ENCODE peak calls at places on chromosomes 16 and 17, in nine cellular contexts. O is HCT116, V is Panc1, I is A549, K is SK-N-SH, N is GM12878, L is GM23338, B is HL-60, W is K562. R is an unnamed sample.

GRCh38 chr17:78658281-78658785 is 81.1 kb upstream of the DNAH17 start:
- DNase-seq in I (no peak), O (no peak), W (no peak), N (no peak), K (no peak), L (no peak), V (no peak), B (no peak), R (no peak)

GRCh38 chr16:27458196-27458728 is 56.3 kb downstream of the IL21R start:
- DNase-seq in B (no peak), W (no peak), I (no peak), K (no peak), N (no peak), V (no peak), O (no peak), L (no peak), R (no peak)

GRCh38 chr17:48047113-48047740 is 932 bp upstream of the NFE2L1 start:
- DNase-seq in I (peak), K (no peak), N (no peak), W (no peak), V (no peak), O (no peak), L (peak), B (no peak), R (no peak)

GRCh38 chr16:64870859-64871258 is 251.0 kb downstream of the CDH11 start:
- DNase-seq in W (no peak), I (no peak), B (no peak), L (no peak), O (no peak), N (no peak), V (no peak), K (peak), R (no peak)

GRCh38 chr17:70022175-70022574 is 52.9 kb upstream of the KCNJ16 start:
- DNase-seq in K (no peak), L (no peak), N (no peak), B (no peak), V (no peak), W (no peak), I (no peak), O (no peak), R (no peak)

GRCh38 chr17:49013311-49014205 is 16.4 kb downstream of the IGF2BP1 start:
- DNase-seq in K (no peak), N (no peak), B (no peak), W (peak), I (peak), L (peak), V (no peak), O (no peak), R (no peak)

GRCh38 chr16:19348578-19349315 is 63.2 kb downstream of the CLEC19A start:
- DNase-seq in W (no peak), L (peak), K (peak), V (no peak), I (no peak), O (no peak), N (no peak), B (no peak), R (no peak)

GRCh38 chr17:55737976-55738501 is 12.8 kb upstream of the PCTP start:
- DNase-seq in W (peak), B (no peak), V (no peak), L (no peak), K (no peak), N (no peak), O (no peak), I (no peak), R (no peak)

GRCh38 chr16:56190903-56191806 is at the start of gene GNAO1:
- DNase-seq in I (peak), V (no peak), N (no peak), K (peak), B (peak), O (no peak), W (peak), L (peak), R (no peak)

GRCh38 chr16:3509470-3509928 is 8.7 kb downstream of the CLUAP1 start:
- DNase-seq in L (no peak), W (no peak), B (no peak), V (no peak), N (peak), I (no peak), K (no peak), O (no peak), R (no peak)

GRCh38 chr17:4944163-4944553 is 4.1 kb downstream of the RNF167 start:
- DNase-seq in I (no peak), W (no peak), B (no peak), N (no peak), K (no peak), V (no peak), L (peak), O (no peak), R (no peak)

GRCh38 chr16:72162105-72162680 is 9.8 kb downstream of the PMFBP1 start:
- DNase-seq in O (no peak), V (no peak), N (no peak), W (no peak), B (no peak), K (no peak), L (peak), I (no peak), R (no peak)

GRCh38 chr16:83995756-83996155 is 27.7 kb downstream of the NECAB2 start:
- DNase-seq in W (peak), B (no peak), I (no peak), K (no peak), V (no peak), L (peak), O (peak), N (no peak), R (no peak)

GRCh38 chr17:10192500-10192899 is 5.9 kb downstream of the GAS7 start:
- DNase-seq in I (no peak), W (no peak), K (no peak), N (no peak), V (no peak), O (no peak), B (no peak), L (no peak), R (no peak)

GRCh38 chr16:84482001-84482891 is 22.2 kb downstream of the MEAK7 start:
- DNase-seq in K (peak), N (no peak), I (no peak), O (no peak), L (no peak), B (no peak), V (no peak), W (no peak), R (no peak)

GRCh38 chr17:78137392-78138203 is 7.0 kb downstream of the TMC8 start:
- DNase-seq in N (no peak), V (no peak), B (no peak), O (no peak), I (peak), W (peak), K (peak), L (peak), R (no peak)

GRCh38 chr17:14061666-14062560 is 7.4 kb upstream of the COX10 start:
- DNase-seq in L (peak), I (no peak), O (no peak), B (no peak), N (no peak), W (no peak), K (no peak), V (no peak), R (no peak)

DNA sequence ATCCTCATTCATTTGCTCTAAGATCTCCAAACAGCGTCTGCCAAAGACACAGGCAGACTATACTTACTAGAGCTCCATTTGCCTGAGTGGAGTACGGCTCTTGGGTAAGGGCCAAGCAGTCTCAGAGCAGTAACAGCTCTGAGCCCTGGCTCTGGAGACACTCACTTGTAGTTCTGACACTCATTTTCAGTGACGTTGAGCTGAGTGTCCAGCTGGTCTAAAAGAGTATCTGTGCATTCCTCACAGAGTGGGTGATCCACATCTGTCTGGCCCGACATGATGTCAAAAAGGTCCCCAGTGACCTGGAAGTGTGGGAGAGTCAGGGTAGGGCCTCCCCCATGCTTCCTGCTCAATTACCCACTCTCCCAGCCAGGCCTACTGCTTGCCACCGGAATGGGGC is 5.7 kb downstream of the BECN1 start:
- DNase-seq in V (no peak), L (no peak), N (no peak), O (no peak), W (no peak), I (no peak), K (no peak), B (no peak), R (no peak)
- TF ChIP-seq REST in V (no peak), L (no peak), N (no peak), O (no peak), W (no peak), I (no peak), K (no peak), B (no peak), R (no peak)

DNA sequence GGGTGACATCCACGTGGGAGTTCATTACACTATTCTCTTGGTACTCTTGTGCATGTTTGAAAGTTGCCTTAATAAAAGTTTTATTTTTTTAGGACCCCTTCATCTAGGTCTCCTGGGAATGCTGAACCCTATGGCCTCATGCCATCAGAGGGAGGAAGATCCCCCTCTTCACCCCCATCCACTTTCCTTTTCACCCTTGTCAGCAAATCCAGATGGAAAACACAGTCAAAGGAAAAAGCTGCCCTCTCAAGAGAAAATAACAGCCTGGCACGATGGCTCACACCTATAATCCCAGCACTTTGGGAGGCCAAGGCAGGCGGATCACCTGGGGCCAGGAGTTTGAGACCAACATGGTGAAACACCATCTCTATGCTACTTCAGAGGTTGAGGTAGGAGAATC is 274.2 kb downstream of the XYLT1 start:
- DNase-seq in B (no peak), N (no peak), K (no peak), L (no peak), V (no peak), I (no peak), O (no peak), W (no peak), R (no peak)
- TF ChIP-seq REST in B (no peak), N (no peak), K (no peak), L (no peak), V (no peak), I (no peak), O (no peak), W (no peak), R (no peak)

DNA sequence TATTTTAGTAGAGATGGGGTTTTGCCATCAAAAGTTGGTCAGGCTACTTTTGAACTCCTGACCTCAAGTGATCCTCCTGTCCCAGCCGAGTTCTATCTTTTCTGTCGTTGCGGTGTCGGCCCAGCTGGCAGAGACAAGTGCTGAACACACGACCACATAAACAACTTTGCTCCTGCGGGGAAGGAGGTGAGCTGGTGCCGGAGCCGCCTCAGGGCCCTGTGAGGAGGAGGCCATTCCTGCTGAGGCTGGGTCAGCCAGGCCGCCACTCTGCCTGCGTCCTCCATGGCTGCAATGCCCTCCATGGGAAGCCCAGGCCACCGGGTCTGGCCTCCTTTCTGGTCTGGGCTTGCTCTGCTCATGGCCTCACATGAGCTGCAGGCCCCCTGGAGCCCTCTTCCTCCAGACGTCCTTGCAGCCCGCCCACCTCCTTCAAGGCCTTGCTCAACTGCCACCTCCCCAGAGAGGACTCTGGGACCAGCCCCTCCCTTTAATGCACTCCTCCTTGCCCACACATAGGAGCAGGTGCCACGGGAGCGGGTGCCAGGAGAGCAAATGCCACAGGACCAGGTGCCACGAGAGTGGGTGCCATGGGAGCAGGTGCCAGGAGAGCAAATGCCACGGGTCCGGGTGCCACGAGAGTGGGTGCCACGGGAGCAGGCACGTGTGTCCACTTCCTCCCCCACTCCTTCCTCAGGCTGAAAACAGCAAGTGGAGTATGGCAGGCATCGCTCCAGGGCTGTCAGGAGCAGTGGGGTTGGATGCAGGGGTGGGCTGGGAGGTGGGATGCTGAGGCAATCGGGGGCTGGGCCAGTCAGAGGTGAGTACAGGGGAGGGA is 28.4 kb upstream of the CBFA2T3 start:
- DNase-seq in I (no peak), W (no peak), V (no peak), O (no peak), L (no peak), B (no peak), N (no peak), K (no peak), R (no peak)
- TF ChIP-seq REST in I (no peak), W (no peak), V (no peak), O (no peak), L (no peak), B (no peak), N (no peak), K (no peak), R (no peak)

GRCh38 chr17:80667462-80668277 is 123.0 kb downstream of the RPTOR start:
- DNase-seq in K (no peak), V (no peak), B (no peak), L (no peak), O (no peak), W (no peak), N (no peak), I (no peak), R (peak)
- TF ChIP-seq REST in K (no peak), V (no peak), B (no peak), L (no peak), O (no peak), W (no peak), N (no peak), I (no peak), R (no peak)

GRCh38 chr16:53372942-53373871 is 61.1 kb upstream of the RBL2 start:
- DNase-seq in K (peak), W (peak), V (no peak), O (peak), N (no peak), I (peak), B (no peak), L (peak), R (no peak)
- TF ChIP-seq REST in K (no peak), W (no peak), V (no peak), O (no peak), N (no peak), I (no peak), B (no peak), L (no peak), R (no peak)

GRCh38 chr16:86353934-86354333 is 156.4 kb upstream of the FOXF1 start:
- DNase-seq in B (no peak), N (no peak), K (no peak), I (no peak), L (no peak), W (no peak), V (no peak), O (no peak), R (no peak)
- TF ChIP-seq REST in B (no peak), N (no peak), K (no peak), I (no peak), L (no peak), W (no peak), V (no peak), O (no peak), R (no peak)

GRCh38 chr17:66654341-66654740 is 180.6 kb upstream of the CACNG5 start:
- DNase-seq in N (no peak), L (no peak), O (no peak), K (no peak), I (no peak), B (no peak), V (no peak), W (no peak), R (no peak)
- TF ChIP-seq REST in N (no peak), L (no peak), O (no peak), K (no peak), I (no peak), B (no peak), V (no peak), W (no peak), R (no peak)

GRCh38 chr17:18247613-18248001 is 10.9 kb downstream of the FLII start:
- DNase-seq in O (no peak), L (no peak), N (no peak), V (no peak), W (no peak), I (no peak), K (no peak), B (no peak), R (no peak)
- TF ChIP-seq REST in O (no peak), L (no peak), N (no peak), V (no peak), W (no peak), I (no peak), K (no peak), B (no peak), R (no peak)

R was measured in HepG2.